ENCODE peak calls at places on chromosome 7, in eight cellular contexts. M is stimulated activated CD4-positive, alpha-beta T cell treated with anti-CD3 and anti-CD28 coated beads, Interleukin-4, amount 100 ng/mL, for 48 hours; Y is activated T-cell treated with anti-CD3 and anti-CD28 coated beads, Interleukin-2, amount 50 U/mL, for 72 hours; O is coronary artery; T is NAMALWA; V is NCI-H1105 treated with DMSO at 0.1 percent for 48 hours; Z is nephron progenitor cell; J is naive thymus-derived CD4-positive, alpha-beta T cell. D is an unnamed sample.

GRCh38 chr7:14191686-14192098 is 202.2 kb upstream of the ETV1 start:
- DNase-seq in M (no peak), Y (no peak), O (no peak), T (no peak), V (no peak), Z (no peak), J (no peak), D (no peak)

GRCh38 chr7:46286346-46286745 is 365.3 kb upstream of the IGFBP3 start:
- DNase-seq in M (no peak), Y (no peak), O (no peak), T (no peak), V (no peak), Z (no peak), J (no peak), D (no peak)

GRCh38 chr7:39754326-39755120 is 131.2 kb downstream of the RALA start:
- DNase-seq in M (no peak), Y (no peak), O (no peak), T (no peak), V (no peak), Z (peak; percentile 38), J (no peak), D (no peak)

GRCh38 chr7:80783177-80783687 is 135.6 kb downstream of the SEMA3C start:
- DNase-seq in M (no peak), Y (no peak), O (no peak), T (no peak), V (no peak), Z (no peak), J (no peak), D (no peak)

GRCh38 chr7:136652635-136653370 is 215.6 kb upstream of the CHRM2 start:
- DNase-seq in M (no peak), Y (no peak), O (no peak), T (no peak), V (no peak), Z (no peak), J (no peak), D (no peak)

GRCh38 chr7:96344236-96344635 is 22.3 kb upstream of the SLC25A13 start:
- DNase-seq in M (no peak), Y (no peak), O (no peak), T (no peak), V (no peak), Z (no peak), J (no peak), D (no peak)

GRCh38 chr7:74453321-74454011 is at the start of gene GTF2IRD1:
- DNase-seq in M (peak; percentile 41), Y (peak; percentile 53), O (no peak), T (peak; percentile 53), V (peak; percentile 73), Z (peak; percentile 77), J (peak; percentile 32), D (no peak)

GRCh38 chr7:117072620-117073118 is 119.4 kb downstream of the ST7 start:
- DNase-seq in M (no peak), Y (no peak), O (no peak), T (no peak), V (peak; percentile 95), Z (no peak), J (no peak), D (no peak)

GRCh38 chr7:8161398-8161828 is 100.6 kb downstream of the ICA1 start:
- DNase-seq in M (no peak), Y (no peak), O (no peak), T (no peak), V (no peak), Z (no peak), J (no peak), D (no peak)

GRCh38 chr7:158325530-158326381 is 261.9 kb downstream of the PTPRN2 start:
- DNase-seq in M (no peak), Y (no peak), O (peak; percentile 47), T (no peak), V (peak; percentile 89), Z (peak; percentile 81), J (no peak), D (no peak)

GRCh38 chr7:80135306-80136104 is 874 bp downstream of the GNAI1 start:
- DNase-seq in M (no peak), Y (peak; percentile 62), O (no peak), T (no peak), V (peak; percentile 46), Z (peak; percentile 71), J (peak; percentile 25), D (no peak)

GRCh38 chr7:22726849-22727792 is at the start of gene IL6:
- DNase-seq in M (no peak), Y (peak; percentile 18), O (peak; percentile 91), T (peak; percentile 46), V (peak; percentile 84), Z (peak; percentile 14), J (peak; percentile 25), D (no peak)

GRCh38 chr7:14734839-14735321 is 167.7 kb downstream of the DGKB start:
- DNase-seq in M (no peak), Y (no peak), O (no peak), T (peak; percentile 40), V (no peak), Z (peak; percentile 26), J (no peak), D (no peak)

GRCh38 chr7:104816537-104816936 is 197.5 kb upstream of the KMT2E start:
- DNase-seq in M (no peak), Y (no peak), O (no peak), T (no peak), V (no peak), Z (no peak), J (no peak), D (no peak)

GRCh38 chr7:76257973-76258372 is 44.5 kb upstream of the HSPB1 start:
- DNase-seq in M (no peak), Y (no peak), O (no peak), T (peak; percentile 42), V (no peak), Z (peak; percentile 53), J (no peak), D (no peak)

D was measured in stimulated activated effector memory CD8-positive, alpha-beta T cell treated with anti-CD3 and anti-CD28 coated beads, Interleukin-12 subunit alpha, Interleukin-12 subunit beta, amount 100 ng/mL, for 72 hours.